ENCODE peak calls at places on chromosome 7, in seven cellular contexts. N is body of pancreas; S is A549; B is Peyer's patch; Q is CD8-positive, alpha-beta T cell; W is esophagus squamous epithelium; R is tibial artery. O is an unnamed sample.

GRCh38 chr7:74318043-74318442 is 28.8 kb downstream of the CLIP2 start:
- DNase-seq in Q (no peak), R (no peak), S (no peak), W (no peak), N (no peak), B (no peak), O (no peak)

GRCh38 chr7:81159402-81159801 is 240.6 kb upstream of the SEMA3C start:
- DNase-seq in W (no peak), B (no peak), S (peak; percentile 66), N (no peak), R (no peak), Q (no peak), O (no peak)

GRCh38 chr7:21054427-21055133 is 267.9 kb upstream of the SP8 start:
- DNase-seq in N (no peak), W (no peak), Q (no peak), R (no peak), S (no peak), B (no peak), O (no peak)

GRCh38 chr7:38751416-38751815 is 120.2 kb upstream of the AMPH start:
- DNase-seq in S (no peak), W (no peak), Q (no peak), B (no peak), N (no peak), R (no peak), O (no peak)

GRCh38 chr7:139682136-139683013 is 95.4 kb downstream of the HIPK2 start:
- DNase-seq in N (no peak), B (no peak), W (no peak), Q (no peak), S (peak; percentile 36), R (no peak), O (no peak)

GRCh38 chr7:73831656-73832579 is 1.1 kb downstream of the CLDN4 start:
- DNase-seq in R (no peak), N (peak; percentile 98), Q (no peak), S (no peak), B (peak; percentile 79), W (no peak), O (no peak)

GRCh38 chr7:87370660-87371180 is 25.3 kb downstream of the CROT start:
- DNase-seq in R (no peak), N (no peak), B (no peak), S (peak; percentile 35), Q (no peak), W (no peak), O (no peak)

GRCh38 chr7:73995330-73995729 is 32.6 kb upstream of the ELN start:
- DNase-seq in S (no peak), W (no peak), Q (no peak), R (peak; percentile 45), N (no peak), B (no peak), O (no peak)

GRCh38 chr7:1403844-1404404 is 55.3 kb downstream of the MICALL2 start:
- DNase-seq in B (no peak), S (peak; percentile 65), R (no peak), W (no peak), Q (no peak), N (no peak), O (peak; percentile 50)

GRCh38 chr7:45033931-45034290 is 33.9 kb downstream of the CCM2 start:
- DNase-seq in B (no peak), Q (no peak), W (no peak), S (no peak), N (peak; percentile 16), R (no peak), O (no peak)

GRCh38 chr7:102404005-102404861 is 8.1 kb downstream of the PRKRIP1 start:
- DNase-seq in Q (peak; percentile 49), S (peak; percentile 80), R (no peak), W (no peak), N (peak; percentile 22), B (peak; percentile 68), O (no peak)

GRCh38 chr7:79216236-79216635 is 237.2 kb downstream of the MAGI2 start:
- DNase-seq in Q (no peak), N (no peak), R (no peak), W (no peak), S (no peak), B (no peak), O (no peak)

GRCh38 chr7:7428806-7429205 is 106.9 kb downstream of the COL28A1 start:
- DNase-seq in B (no peak), Q (no peak), W (no peak), S (no peak), N (no peak), R (no peak), O (no peak)

GRCh38 chr7:101913247-101913721 is 95.9 kb downstream of the CUX1 start:
- DNase-seq in S (no peak), W (no peak), Q (no peak), B (no peak), R (no peak), N (no peak), O (no peak)

GRCh38 chr7:127967276-127967675 is 64.0 kb downstream of the LRRC4 start:
- DNase-seq in Q (no peak), S (no peak), R (no peak), N (no peak), W (no peak), B (no peak), O (no peak)

GRCh38 chr7:104327963-104328307 is 468 bp upstream of the LHFPL3 start:
- DNase-seq in R (no peak), Q (no peak), N (no peak), W (no peak), B (no peak), S (no peak), O (no peak)

GRCh38 chr7:100208911-100209408 is 10.8 kb upstream of the PVRIG start:
- DNase-seq in N (no peak), W (no peak), S (no peak), R (no peak), B (peak; percentile 48), Q (no peak), O (no peak)

GRCh38 chr7:3200504-3200903 is 100.5 kb upstream of the SDK1 start:
- DNase-seq in W (no peak), B (no peak), N (peak; percentile 47), Q (peak; percentile 7), R (no peak), S (peak; percentile 38), O (no peak)

GRCh38 chr7:41241641-41242040 is 461.2 kb downstream of the INHBA start:
- DNase-seq in B (no peak), S (no peak), Q (no peak), N (no peak), R (no peak), W (no peak), O (no peak)

GRCh38 chr7:148115308-148115707 is 475.3 kb upstream of the C7orf33 start:
- DNase-seq in W (no peak), S (no peak), N (no peak), Q (no peak), R (no peak), B (no peak), O (no peak)

GRCh38 chr7:34430456-34430855 is 227.6 kb upstream of the NPSR1 start:
- DNase-seq in N (no peak), B (no peak), W (no peak), R (no peak), S (peak; percentile 30), Q (no peak), O (no peak)

GRCh38 chr7:88686468-88687229 is 72.9 kb upstream of the ZNF804B start:
- DNase-seq in Q (no peak), B (no peak), S (no peak), R (no peak), W (no peak), N (no peak), O (no peak)

GRCh38 chr7:33854951-33855350 is 50.4 kb upstream of the BMPER start:
- DNase-seq in N (no peak), Q (no peak), S (no peak), R (no peak), B (no peak), W (no peak), O (no peak)

GRCh38 chr7:152568972-152569371 is 107.0 kb downstream of the XRCC2 start:
- DNase-seq in R (no peak), Q (no peak), W (no peak), N (no peak), S (no peak), B (no peak), O (no peak)

GRCh38 chr7:5495581-5496375 is 72.1 kb upstream of the TNRC18 start:
- DNase-seq in W (no peak), R (peak; percentile 69), Q (no peak), N (peak; percentile 96), B (no peak), S (no peak), O (peak; percentile 83)

GRCh38 chr7:100674441-100675407 is 1.2 kb downstream of the GNB2 start:
- DNase-seq in N (no peak), S (no peak), R (no peak), Q (peak; percentile 36), B (peak; percentile 67), W (no peak), O (no peak)

GRCh38 chr7:77537595-77538185 is 595 bp downstream of the PTPN12 start:
- DNase-seq in S (peak; percentile 60), Q (peak; percentile 46), N (peak; percentile 38), W (no peak), R (peak; percentile 38), B (peak; percentile 73), O (peak; percentile 39)

GRCh38 chr7:157279973-157280841 is 56.6 kb upstream of the DNAJB6 start:
- DNase-seq in W (no peak), R (no peak), Q (no peak), S (no peak), B (no peak), N (no peak), O (no peak)
- H3K4me3 ChIP-seq in W (peak overlapping the region; percentile 46), R (peak overlapping the region; percentile 55), Q (no peak overlapping the region), S (no peak overlapping the region), B (peak overlapping the region; percentile 67), N (no peak overlapping the region), O (peak overlapping the region; percentile 75)

DNA sequence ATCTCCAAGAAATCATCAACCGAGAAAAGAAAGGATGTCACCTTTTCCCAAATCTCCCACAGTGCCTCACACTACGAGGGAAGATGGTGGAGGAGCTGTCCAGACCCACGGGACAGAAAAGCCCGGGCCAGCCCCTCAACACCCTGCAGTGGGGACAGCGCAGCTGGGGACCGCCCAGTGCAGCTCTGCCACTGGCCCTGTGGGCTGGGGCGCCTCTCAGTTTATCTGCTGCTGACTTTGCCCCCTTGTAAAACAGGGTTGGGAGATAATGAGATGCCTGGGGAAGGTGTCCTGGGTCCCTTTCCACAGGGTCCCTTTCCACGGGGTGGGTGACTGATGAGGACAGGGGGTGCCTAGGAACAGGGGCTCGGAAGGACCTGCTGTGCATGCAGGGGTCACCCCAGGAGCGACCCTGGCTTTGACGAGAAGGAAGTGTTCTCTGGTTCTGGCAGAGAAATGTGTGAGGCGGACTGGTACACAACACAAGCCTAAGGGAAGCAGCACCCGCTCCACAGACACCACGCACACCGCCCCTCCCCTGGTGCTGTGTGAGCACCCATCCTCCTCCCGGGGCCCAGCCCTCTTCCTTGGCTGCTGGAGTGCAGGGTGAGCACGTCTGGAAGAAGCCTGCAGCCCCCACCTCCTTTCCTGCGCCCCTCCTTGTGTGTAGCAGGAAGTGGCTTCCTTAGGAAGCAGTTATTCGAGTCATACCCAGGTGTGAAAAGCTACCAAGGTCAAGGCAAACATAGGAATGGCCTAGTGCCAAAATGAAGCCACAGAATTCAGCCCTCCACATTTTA is 339.9 kb downstream of the DNAJB6 start:
- DNase-seq in Q (peak; percentile 1), R (no peak), B (peak; percentile 32), S (no peak), N (no peak), W (no peak), O (no peak)
- H3K9me3 ChIP-seq in Q (no peaks in the 10 kb centered on the region), R (no peaks in the 10 kb centered on the region), B (no peaks in the 10 kb centered on the region), S (no peaks in the 10 kb centered on the region), N (no peaks in the 10 kb centered on the region), W (no peaks in the 10 kb centered on the region), O (no peaks in the 10 kb centered on the region)

GRCh38 chr7:155754165-155754564 is 58.1 kb downstream of the SHH start:
- DNase-seq in R (no peak), B (no peak), Q (no peak), S (no peak), W (no peak), N (no peak), O (no peak)
- H3K4me3 ChIP-seq in R (no peak overlapping the region), B (no peak overlapping the region), Q (no peak overlapping the region), S (no peak overlapping the region), W (no peak overlapping the region), N (no peak overlapping the region), O (no peak overlapping the region)

GRCh38 chr7:27605689-27606269 is 56.9 kb downstream of the HIBADH start:
- DNase-seq in S (peak; percentile 55), Q (no peak), N (no peak), W (no peak), R (no peak), B (no peak), O (no peak)
- H3K9me3 ChIP-seq in S (no peaks in the 10 kb centered on the region), Q (no peaks in the 10 kb centered on the region), N (no peaks in the 10 kb centered on the region), W (no peaks in the 10 kb centered on the region), R (no peaks in the 10 kb centered on the region), B (no peaks in the 10 kb centered on the region), O (no peaks in the 10 kb centered on the region)

O was measured in heart right ventricle.